ENCODE peak calls at places on chromosomes 12 and 14, in four cellular contexts. One of them, this sample, is unnamed.

GRCh38 chr14:28785096-28785952 is 18.7 kb downstream of the FOXG1 start:
- DNase-seq in CD4-positive, alpha-beta memory T cell: no peak
- DNase-seq in GM06990: peak
- DNase-seq in fibroblast of pulmonary artery: no peak
- DNase-seq in this sample: peak

GRCh38 chr12:68854554-68854953 is 46.6 kb downstream of the MDM2 start:
- DNase-seq in CD4-positive, alpha-beta memory T cell: no peak
- DNase-seq in GM06990: no peak
- DNase-seq in fibroblast of pulmonary artery: no peak
- DNase-seq in this sample: no peak

GRCh38 chr14:68463299-68463698 is 329.6 kb downstream of the ZFP36L1 start:
- DNase-seq in CD4-positive, alpha-beta memory T cell: no peak
- DNase-seq in GM06990: no peak
- DNase-seq in fibroblast of pulmonary artery: no peak
- DNase-seq in this sample: no peak

GRCh38 chr12:8508912-8509841 is 4.1 kb upstream of the CLEC4D start:
- DNase-seq in CD4-positive, alpha-beta memory T cell: no peak
- DNase-seq in GM06990: no peak
- DNase-seq in fibroblast of pulmonary artery: no peak
- DNase-seq in this sample: no peak

GRCh38 chr12:47824629-47825028 is 4.9 kb upstream of the HDAC7 start:
- DNase-seq in CD4-positive, alpha-beta memory T cell: no peak
- DNase-seq in GM06990: no peak
- DNase-seq in fibroblast of pulmonary artery: no peak
- DNase-seq in this sample: no peak

GRCh38 chr12:3768911-3769447 is 16.1 kb upstream of the CRACR2A start:
- DNase-seq in CD4-positive, alpha-beta memory T cell: no peak
- DNase-seq in GM06990: no peak
- DNase-seq in fibroblast of pulmonary artery: no peak
- DNase-seq in this sample: no peak

GRCh38 chr14:103144085-103144484 is 20.8 kb downstream of the TNFAIP2 start:
- DNase-seq in CD4-positive, alpha-beta memory T cell: no peak
- DNase-seq in GM06990: no peak
- DNase-seq in fibroblast of pulmonary artery: peak
- DNase-seq in this sample: no peak

GRCh38 chr12:2751230-2751629 is 43.5 kb upstream of the FKBP4 start:
- DNase-seq in CD4-positive, alpha-beta memory T cell: no peak
- DNase-seq in GM06990: no peak
- DNase-seq in fibroblast of pulmonary artery: no peak
- DNase-seq in this sample: no peak

GRCh38 chr12:45051490-45052105 is 699 bp upstream of the DBX2 start:
- DNase-seq in CD4-positive, alpha-beta memory T cell: no peak
- DNase-seq in GM06990: no peak
- DNase-seq in fibroblast of pulmonary artery: peak
- DNase-seq in this sample: no peak

GRCh38 chr14:61618448-61618847 is 76.9 kb upstream of the HIF1A start:
- DNase-seq in CD4-positive, alpha-beta memory T cell: no peak
- DNase-seq in GM06990: no peak
- DNase-seq in fibroblast of pulmonary artery: no peak
- DNase-seq in this sample: no peak

This sample was measured in GM13977.